ENCODE peak calls at places on chromosomes 1 and 21, in six cellular contexts. One of them, this sample, is unnamed.

GRCh38 chr1:241606544-241606943 is 33.6 kb downstream of the CHML start:
- DNase-seq in mesenchymal stem cell: no peak
- DNase-seq in H1: no peak
- DNase-seq in neuronal stem cell: no peak
- DNase-seq in mesendoderm: no peak
- DNase-seq in IMR-90: no peak
- DNase-seq in this sample: no peak

GRCh38 chr1:211650922-211651303 is 24.5 kb downstream of the NEK2 start:
- DNase-seq in H1: no peak
- DNase-seq in IMR-90: no peak
- DNase-seq in neuronal stem cell: no peak
- DNase-seq in mesenchymal stem cell: no peak
- DNase-seq in mesendoderm: no peak
- DNase-seq in this sample: no peak

GRCh38 chr21:18168108-18168507 is 76.5 kb upstream of the CHODL start:
- DNase-seq in neuronal stem cell: no peak
- DNase-seq in mesendoderm: no peak
- DNase-seq in H1: no peak
- DNase-seq in IMR-90: no peak
- DNase-seq in mesenchymal stem cell: no peak
- DNase-seq in this sample: no peak

GRCh38 chr1:8903410-8903809 is 24.9 kb upstream of the ENO1 start:
- DNase-seq in neuronal stem cell: no peak
- DNase-seq in mesenchymal stem cell: peak
- DNase-seq in mesendoderm: no peak
- DNase-seq in H1: no peak
- DNase-seq in IMR-90: no peak
- DNase-seq in this sample: no peak

GRCh38 chr1:29218223-29218622 is 12.5 kb downstream of the MECR start:
- DNase-seq in mesendoderm: no peak
- DNase-seq in H1: no peak
- DNase-seq in neuronal stem cell: no peak
- DNase-seq in mesenchymal stem cell: no peak
- DNase-seq in IMR-90: no peak
- DNase-seq in this sample: no peak

GRCh38 chr1:113930499-113931161 is 1.5 kb downstream of the HIPK1 start:
- DNase-seq in mesendoderm: peak
- DNase-seq in mesenchymal stem cell: peak
- DNase-seq in neuronal stem cell: peak
- DNase-seq in H1: no peak
- DNase-seq in IMR-90: peak
- DNase-seq in this sample: no peak

GRCh38 chr1:22805672-22806038 is 95.0 kb downstream of the EPHB2 start:
- DNase-seq in H1: no peak
- DNase-seq in IMR-90: no peak
- DNase-seq in mesendoderm: no peak
- DNase-seq in mesenchymal stem cell: no peak
- DNase-seq in neuronal stem cell: no peak
- DNase-seq in this sample: peak

GRCh38 chr1:91791691-91792392 is 94.1 kb downstream of the TGFBR3 start:
- DNase-seq in mesendoderm: no peak
- DNase-seq in neuronal stem cell: no peak
- DNase-seq in mesenchymal stem cell: no peak
- DNase-seq in IMR-90: no peak
- DNase-seq in H1: no peak
- DNase-seq in this sample: no peak

GRCh38 chr1:151048645-151049032 is 1.1 kb downstream of the C1orf56 start:
- DNase-seq in H1: no peak
- DNase-seq in mesenchymal stem cell: no peak
- DNase-seq in neuronal stem cell: no peak
- DNase-seq in mesendoderm: no peak
- DNase-seq in IMR-90: no peak
- DNase-seq in this sample: no peak

GRCh38 chr1:166511754-166512153 is 327.5 kb upstream of the POGK start:
- DNase-seq in neuronal stem cell: no peak
- DNase-seq in mesenchymal stem cell: no peak
- DNase-seq in mesendoderm: no peak
- DNase-seq in H1: no peak
- DNase-seq in IMR-90: no peak
- DNase-seq in this sample: no peak

GRCh38 chr1:160781129-160781808 is 14.7 kb upstream of the LY9 start:
- DNase-seq in mesenchymal stem cell: no peak
- DNase-seq in IMR-90: no peak
- DNase-seq in neuronal stem cell: no peak
- DNase-seq in H1: no peak
- DNase-seq in mesendoderm: no peak
- DNase-seq in this sample: no peak

GRCh38 chr21:20968391-20968790 is 29.8 kb upstream of the NCAM2 start:
- DNase-seq in neuronal stem cell: no peak
- DNase-seq in mesendoderm: peak
- DNase-seq in mesenchymal stem cell: no peak
- DNase-seq in IMR-90: no peak
- DNase-seq in H1: no peak
- DNase-seq in this sample: no peak

DNA sequence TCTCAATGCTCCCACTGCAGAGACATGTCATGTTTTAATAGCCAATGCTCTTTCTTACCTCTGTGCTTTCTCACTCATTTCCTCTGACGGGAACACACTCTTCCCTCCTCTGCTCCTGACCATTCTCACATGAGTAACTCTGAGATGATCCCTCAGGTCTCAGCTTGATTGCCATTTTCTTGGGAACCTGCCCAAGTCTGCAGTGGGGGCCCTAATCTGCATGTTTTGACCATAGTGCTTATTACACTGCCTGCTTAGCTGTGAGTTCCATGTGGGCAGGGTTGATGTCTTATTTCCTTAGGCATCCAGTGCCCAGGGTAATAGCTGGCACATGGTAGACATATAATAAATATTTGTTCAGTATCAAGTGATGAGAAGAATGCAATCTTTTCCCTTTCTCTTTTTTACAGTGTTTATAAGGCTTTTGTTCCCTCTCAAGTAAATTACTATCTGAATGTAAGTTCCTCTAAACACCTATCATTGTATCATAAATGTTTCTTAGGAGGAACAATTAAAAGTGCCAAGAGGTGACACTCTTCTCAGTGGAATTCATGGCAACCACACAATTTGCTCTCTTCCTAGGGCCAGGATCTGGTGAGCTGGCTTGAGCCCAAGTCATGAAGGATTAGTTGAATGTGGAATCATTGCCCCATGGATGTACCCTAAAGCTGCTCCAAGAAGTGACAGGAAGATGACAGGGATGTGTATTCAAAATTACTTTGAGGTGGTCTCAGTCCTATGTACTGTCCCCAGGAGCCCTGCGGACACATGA is 485.4 kb upstream of the USP24 start:
- DNase-seq in mesenchymal stem cell: peak
- DNase-seq in neuronal stem cell: no peak
- DNase-seq in IMR-90: peak
- DNase-seq in mesendoderm: no peak
- DNase-seq in H1: no peak
- DNase-seq in this sample: no peak
- H2BK5ac ChIP-seq in mesenchymal stem cell: no peak
- H2BK5ac ChIP-seq in neuronal stem cell: no peak
- H2BK5ac ChIP-seq in IMR-90: peak
- H2BK5ac ChIP-seq in mesendoderm: no peak
- H2BK5ac ChIP-seq in H1: no peak
- H2BK5ac ChIP-seq in this sample: no peak

GRCh38 chr1:156707027-156707426 is 1.6 kb upstream of the CRABP2 start:
- DNase-seq in neuronal stem cell: no peak
- DNase-seq in H1: peak
- DNase-seq in mesenchymal stem cell: no peak
- DNase-seq in mesendoderm: no peak
- DNase-seq in IMR-90: no peak
- DNase-seq in this sample: no peak

GRCh38 chr1:156707486-156708244 is 2.3 kb upstream of the CRABP2 start:
- DNase-seq in mesenchymal stem cell: peak
- DNase-seq in H1: peak
- DNase-seq in neuronal stem cell: no peak
- DNase-seq in mesendoderm: peak
- DNase-seq in IMR-90: peak
- DNase-seq in this sample: peak

GRCh38 chr1:156709743-156710489 is 4.5 kb upstream of the CRABP2 start:
- DNase-seq in IMR-90: peak
- DNase-seq in mesenchymal stem cell: no peak
- DNase-seq in mesendoderm: no peak
- DNase-seq in H1: no peak
- DNase-seq in neuronal stem cell: no peak
- DNase-seq in this sample: no peak

GRCh38 chr1:156708245-156708661 is 2.9 kb upstream of the CRABP2 start:
- DNase-seq in mesendoderm: peak
- DNase-seq in IMR-90: no peak
- DNase-seq in H1: peak
- DNase-seq in neuronal stem cell: no peak
- DNase-seq in mesenchymal stem cell: no peak
- DNase-seq in this sample: peak

GRCh38 chr1:156709031-156709430 is 3.6 kb upstream of the CRABP2 start:
- DNase-seq in neuronal stem cell: no peak
- DNase-seq in H1: no peak
- DNase-seq in IMR-90: no peak
- DNase-seq in mesenchymal stem cell: no peak
- DNase-seq in mesendoderm: no peak
- DNase-seq in this sample: no peak
- H2BK5ac ChIP-seq in neuronal stem cell: no peak
- H2BK5ac ChIP-seq in H1: peak
- H2BK5ac ChIP-seq in IMR-90: no peak
- H2BK5ac ChIP-seq in mesenchymal stem cell: no peak
- H2BK5ac ChIP-seq in mesendoderm: no peak
- H2BK5ac ChIP-seq in this sample: no peak

DNA sequence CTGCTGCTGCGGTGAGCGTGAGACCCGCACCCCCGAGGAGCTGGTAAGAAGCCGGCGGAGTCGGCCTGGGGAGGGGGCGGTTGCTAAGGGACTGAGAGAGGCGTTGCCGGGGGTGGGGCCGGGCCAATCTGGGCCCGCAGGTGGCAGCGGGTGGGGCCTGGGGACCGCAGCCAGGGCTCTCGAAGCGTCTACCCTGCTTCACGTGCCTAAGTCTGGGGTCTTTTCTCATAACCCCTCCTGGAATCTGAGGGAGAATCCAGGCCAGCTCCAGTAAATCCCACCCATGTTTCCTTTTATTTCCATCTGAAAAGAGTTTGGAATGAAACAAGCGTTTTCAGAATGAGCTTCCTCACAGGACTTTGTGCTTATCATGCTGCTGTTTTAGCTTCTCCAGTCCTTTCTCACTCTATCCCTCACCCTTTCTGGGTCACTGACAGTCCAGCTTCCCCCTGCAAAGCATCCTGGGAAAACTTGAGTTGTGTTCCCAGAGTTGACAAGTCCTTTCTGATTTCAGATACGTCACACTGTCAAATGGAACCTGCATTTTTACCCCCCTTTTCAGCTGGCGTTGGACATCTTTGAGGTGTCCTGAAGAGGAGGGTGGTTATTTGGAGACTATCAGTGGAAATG is 431 bp downstream of the CLCN6 start:
- DNase-seq in IMR-90: peak
- DNase-seq in neuronal stem cell: no peak
- DNase-seq in mesendoderm: peak
- DNase-seq in H1: no peak
- DNase-seq in mesenchymal stem cell: peak
- DNase-seq in this sample: no peak
- H2BK5ac ChIP-seq in IMR-90: peak
- H2BK5ac ChIP-seq in neuronal stem cell: peak
- H2BK5ac ChIP-seq in mesendoderm: peak
- H2BK5ac ChIP-seq in H1: peak
- H2BK5ac ChIP-seq in mesenchymal stem cell: peak
- H2BK5ac ChIP-seq in this sample: no peak

GRCh38 chr1:33363470-33363861 is 42.6 kb upstream of the A3GALT2 start:
- DNase-seq in neuronal stem cell: peak
- DNase-seq in mesenchymal stem cell: no peak
- DNase-seq in IMR-90: no peak
- DNase-seq in mesendoderm: no peak
- DNase-seq in H1: no peak
- DNase-seq in this sample: no peak
- H2BK5ac ChIP-seq in neuronal stem cell: peak
- H2BK5ac ChIP-seq in mesenchymal stem cell: peak
- H2BK5ac ChIP-seq in IMR-90: no peak
- H2BK5ac ChIP-seq in mesendoderm: peak
- H2BK5ac ChIP-seq in H1: peak
- H2BK5ac ChIP-seq in this sample: no peak

DNA sequence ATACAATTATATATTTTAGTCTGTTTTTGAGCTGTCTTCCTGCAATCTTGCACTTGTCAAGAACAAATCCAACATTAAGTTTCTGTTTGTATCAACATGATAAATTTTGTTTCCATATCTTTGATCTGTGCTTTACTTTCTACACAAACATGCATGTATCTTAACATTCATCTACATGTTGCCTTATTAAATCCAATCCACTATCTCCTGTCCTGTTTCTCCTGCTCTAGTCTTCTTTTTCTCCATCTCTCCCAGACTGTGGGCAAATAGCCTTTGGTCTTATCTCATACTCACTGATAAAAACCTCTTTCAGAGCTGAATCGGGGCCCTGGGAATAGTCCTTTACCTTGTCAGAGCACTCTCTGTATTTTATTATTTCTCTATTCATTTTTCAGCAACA is 101.3 kb downstream of the PLPPR4 start:
- DNase-seq in H1: no peak
- DNase-seq in mesendoderm: peak
- DNase-seq in mesenchymal stem cell: no peak
- DNase-seq in IMR-90: no peak
- DNase-seq in neuronal stem cell: no peak
- DNase-seq in this sample: no peak
- H2BK5ac ChIP-seq in H1: no peak
- H2BK5ac ChIP-seq in mesendoderm: no peak
- H2BK5ac ChIP-seq in mesenchymal stem cell: no peak
- H2BK5ac ChIP-seq in IMR-90: no peak
- H2BK5ac ChIP-seq in neuronal stem cell: no peak
- H2BK5ac ChIP-seq in this sample: no peak

DNA sequence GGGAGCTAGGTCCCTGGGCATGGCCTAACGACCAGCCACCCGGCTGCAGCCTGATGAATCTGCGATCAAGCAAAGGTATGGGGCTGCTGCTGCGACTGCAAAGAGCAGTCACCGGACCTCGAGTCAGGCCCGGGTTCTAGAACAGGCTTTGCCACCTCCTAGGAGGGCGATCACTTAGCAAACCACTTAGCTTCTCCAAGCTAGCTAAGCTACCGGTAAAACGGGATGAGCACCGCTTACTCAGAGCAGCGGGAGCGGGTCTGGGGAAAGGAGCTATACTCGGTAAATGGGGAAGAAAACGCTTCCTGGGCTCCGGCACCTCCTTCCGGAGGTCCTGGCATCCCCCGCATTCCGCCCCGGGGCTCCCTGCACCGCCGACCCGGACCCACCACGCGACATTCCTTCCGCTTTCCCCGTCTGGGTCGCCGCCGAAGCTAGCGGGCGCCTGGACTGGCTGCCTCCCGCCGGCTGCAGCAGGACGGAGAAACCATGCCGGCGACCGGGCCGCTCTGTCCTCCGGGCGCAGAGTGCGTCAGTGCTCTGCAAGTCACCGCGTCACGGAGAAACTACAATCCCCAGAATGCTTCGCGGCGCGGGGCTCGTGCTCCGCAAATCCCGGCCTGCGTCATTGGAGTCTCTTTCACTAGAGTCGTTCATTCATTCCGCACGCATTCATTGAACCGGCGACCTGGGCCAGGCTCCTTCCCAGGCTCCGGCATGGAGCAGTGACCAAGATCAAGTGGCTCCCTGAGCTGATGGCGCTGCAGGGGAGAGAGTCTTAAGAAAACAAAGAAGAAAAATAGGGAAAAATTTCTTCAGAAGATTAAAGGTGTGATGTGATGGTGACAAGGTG is at the start of gene LSM10:
- DNase-seq in neuronal stem cell: peak
- DNase-seq in H1: peak
- DNase-seq in IMR-90: peak
- DNase-seq in mesendoderm: peak
- DNase-seq in mesenchymal stem cell: peak
- DNase-seq in this sample: peak
- H2BK5ac ChIP-seq in neuronal stem cell: peak
- H2BK5ac ChIP-seq in H1: peak
- H2BK5ac ChIP-seq in IMR-90: peak
- H2BK5ac ChIP-seq in mesendoderm: peak
- H2BK5ac ChIP-seq in mesenchymal stem cell: no peak
- H2BK5ac ChIP-seq in this sample: no peak

GRCh38 chr1:234555390-234556112 is 54.4 kb downstream of the IRF2BP2 start:
- DNase-seq in neuronal stem cell: no peak
- DNase-seq in mesenchymal stem cell: no peak
- DNase-seq in H1: no peak
- DNase-seq in IMR-90: no peak
- DNase-seq in mesendoderm: no peak
- DNase-seq in this sample: no peak
- H2BK5ac ChIP-seq in neuronal stem cell: no peak
- H2BK5ac ChIP-seq in mesenchymal stem cell: no peak
- H2BK5ac ChIP-seq in H1: no peak
- H2BK5ac ChIP-seq in IMR-90: no peak
- H2BK5ac ChIP-seq in mesendoderm: no peak
- H2BK5ac ChIP-seq in this sample: no peak